ENCODE peak calls at places on chromosome 15, in nine cellular contexts. One of them, this sample, is unnamed.

GRCh38 chr15:85504739-85505676 is 124.6 kb downstream of the AKAP13 start:
- DNase-seq in CD8-positive, alpha-beta memory T cell: peak; percentile 20
- DNase-seq in non-pigmented ciliary epithelial cell: peak; percentile 41
- DNase-seq in iPS-NIHi11: peak; percentile 22
- DNase-seq in GM12891: no peak
- DNase-seq in GM23338: peak; percentile 74
- DNase-seq in neural crest cell: peak; percentile 34
- DNase-seq in BE2C: peak; percentile 60
- DNase-seq in AG09309: peak; percentile 33
- DNase-seq in this sample: peak; percentile 59

GRCh38 chr15:67188551-67189218 is 65.8 kb downstream of the AAGAB start:
- DNase-seq in GM23338: no peak
- DNase-seq in non-pigmented ciliary epithelial cell: no peak
- DNase-seq in iPS-NIHi11: no peak
- DNase-seq in BE2C: peak; percentile 48
- DNase-seq in AG09309: peak; percentile 92
- DNase-seq in GM12891: no peak
- DNase-seq in CD8-positive, alpha-beta memory T cell: no peak
- DNase-seq in neural crest cell: no peak
- DNase-seq in this sample: no peak

GRCh38 chr15:45288947-45289346 is 36.9 kb downstream of the SLC28A2 start:
- DNase-seq in non-pigmented ciliary epithelial cell: no peak
- DNase-seq in AG09309: no peak
- DNase-seq in iPS-NIHi11: no peak
- DNase-seq in neural crest cell: no peak
- DNase-seq in GM23338: no peak
- DNase-seq in GM12891: no peak
- DNase-seq in CD8-positive, alpha-beta memory T cell: no peak
- DNase-seq in BE2C: no peak
- DNase-seq in this sample: no peak

GRCh38 chr15:89810837-89811236 is 3.8 kb downstream of the ANPEP start:
- DNase-seq in GM12891: no peak
- DNase-seq in BE2C: no peak
- DNase-seq in GM23338: no peak
- DNase-seq in CD8-positive, alpha-beta memory T cell: no peak
- DNase-seq in neural crest cell: no peak
- DNase-seq in AG09309: no peak
- DNase-seq in non-pigmented ciliary epithelial cell: no peak
- DNase-seq in iPS-NIHi11: no peak
- DNase-seq in this sample: no peak

GRCh38 chr15:83973816-83974215 is 261.8 kb upstream of the GOLGA6L4 start:
- DNase-seq in AG09309: no peak
- DNase-seq in iPS-NIHi11: peak; percentile 55
- DNase-seq in non-pigmented ciliary epithelial cell: no peak
- DNase-seq in GM23338: peak; percentile 33
- DNase-seq in BE2C: no peak
- DNase-seq in GM12891: no peak
- DNase-seq in CD8-positive, alpha-beta memory T cell: no peak
- DNase-seq in neural crest cell: no peak
- DNase-seq in this sample: no peak

GRCh38 chr15:101642361-101642760 is 9.8 kb downstream of the TM2D3 start:
- DNase-seq in neural crest cell: no peak
- DNase-seq in AG09309: no peak
- DNase-seq in GM23338: no peak
- DNase-seq in BE2C: peak; percentile 52
- DNase-seq in iPS-NIHi11: no peak
- DNase-seq in non-pigmented ciliary epithelial cell: no peak
- DNase-seq in GM12891: no peak
- DNase-seq in CD8-positive, alpha-beta memory T cell: no peak
- DNase-seq in this sample: no peak

GRCh38 chr15:85002517-85002916 is 20.9 kb downstream of the PDE8A start:
- DNase-seq in iPS-NIHi11: no peak
- DNase-seq in CD8-positive, alpha-beta memory T cell: no peak
- DNase-seq in AG09309: no peak
- DNase-seq in GM12891: no peak
- DNase-seq in neural crest cell: no peak
- DNase-seq in GM23338: peak; percentile 51
- DNase-seq in non-pigmented ciliary epithelial cell: no peak
- DNase-seq in BE2C: no peak
- DNase-seq in this sample: no peak

GRCh38 chr15:39300451-39301153 is 280.3 kb upstream of the THBS1 start:
- DNase-seq in GM12891: no peak
- DNase-seq in BE2C: no peak
- DNase-seq in CD8-positive, alpha-beta memory T cell: no peak
- DNase-seq in neural crest cell: no peak
- DNase-seq in iPS-NIHi11: no peak
- DNase-seq in AG09309: no peak
- DNase-seq in GM23338: no peak
- DNase-seq in non-pigmented ciliary epithelial cell: no peak
- DNase-seq in this sample: no peak

GRCh38 chr15:48913141-48913540 is 35.2 kb downstream of the EID1 start:
- DNase-seq in CD8-positive, alpha-beta memory T cell: no peak
- DNase-seq in AG09309: no peak
- DNase-seq in non-pigmented ciliary epithelial cell: no peak
- DNase-seq in BE2C: no peak
- DNase-seq in GM12891: no peak
- DNase-seq in GM23338: no peak
- DNase-seq in neural crest cell: no peak
- DNase-seq in iPS-NIHi11: no peak
- DNase-seq in this sample: no peak

GRCh38 chr15:72197460-72198409 is at the start of gene GRAMD2A:
- DNase-seq in GM23338: peak; percentile 89
- DNase-seq in CD8-positive, alpha-beta memory T cell: no peak
- DNase-seq in non-pigmented ciliary epithelial cell: no peak
- DNase-seq in AG09309: no peak
- DNase-seq in GM12891: peak; percentile 82
- DNase-seq in BE2C: peak; percentile 61
- DNase-seq in iPS-NIHi11: peak; percentile 93
- DNase-seq in neural crest cell: no peak
- DNase-seq in this sample: no peak

GRCh38 chr15:49223536-49224274 is 53.7 kb downstream of the GALK2 start:
- DNase-seq in iPS-NIHi11: no peak
- DNase-seq in GM23338: no peak
- DNase-seq in GM12891: no peak
- DNase-seq in neural crest cell: no peak
- DNase-seq in AG09309: no peak
- DNase-seq in CD8-positive, alpha-beta memory T cell: no peak
- DNase-seq in BE2C: no peak
- DNase-seq in non-pigmented ciliary epithelial cell: no peak
- DNase-seq in this sample: no peak

GRCh38 chr15:59105839-59106238 is 893 bp downstream of the CCNB2 start:
- DNase-seq in BE2C: no peak
- DNase-seq in GM12891: no peak
- DNase-seq in non-pigmented ciliary epithelial cell: no peak
- DNase-seq in neural crest cell: no peak
- DNase-seq in AG09309: no peak
- DNase-seq in CD8-positive, alpha-beta memory T cell: no peak
- DNase-seq in GM23338: peak; percentile 22
- DNase-seq in iPS-NIHi11: peak; percentile 38
- DNase-seq in this sample: no peak

GRCh38 chr15:27722102-27722501 is 377.0 kb downstream of the OCA2 start:
- DNase-seq in neural crest cell: no peak
- DNase-seq in GM23338: no peak
- DNase-seq in iPS-NIHi11: no peak
- DNase-seq in BE2C: no peak
- DNase-seq in CD8-positive, alpha-beta memory T cell: no peak
- DNase-seq in non-pigmented ciliary epithelial cell: no peak
- DNase-seq in AG09309: no peak
- DNase-seq in GM12891: no peak
- DNase-seq in this sample: no peak

This sample was measured in ureter.